ENCODE peak calls at places on chromosomes 1 and 21, in nine cellular contexts. One of them, this sample, is unnamed.

GRCh38 chr1:113975211-113975895 is 3.9 kb upstream of the OLFML3 start:
- DNase-seq in activated CD4-positive, CD25-positive, alpha-beta regulatory T cell treated with anti-CD3 and anti-CD28 coated beads, Interleukin-2, amount 50 U/mL, for 72 hours: no peak
- DNase-seq in fibroblast of mammary gland: no peak
- DNase-seq in NCI-H1092 treated with DMSO at 0.1 percent for 48 hours: no peak
- DNase-seq in neural crest cell: no peak
- DNase-seq in activated T-helper 1 cell treated with anti-CD3 and anti-CD28 coated beads, Interleukin-12 subunit alpha, Interleukin-12 subunit beta, Interleukin-2, Interleukin-4 antibody, amounts not matched to agents 30 ng/mL and 10 ng/mL and 1 ng/mL, durations not matched to agents 14 hours and 24 hours and 36 hours: no peak
- DNase-seq in adrenal gland: no peak
- DNase-seq in stomach: no peak
- DNase-seq in NCI-H2081: no peak
- DNase-seq in this sample: no peak

GRCh38 chr21:33642896-33643657 is 776 bp downstream of the ITSN1 start:
- DNase-seq in NCI-H2081: no peak
- DNase-seq in stomach: peak; percentile 31
- DNase-seq in fibroblast of mammary gland: peak; percentile 26
- DNase-seq in activated T-helper 1 cell treated with anti-CD3 and anti-CD28 coated beads, Interleukin-12 subunit alpha, Interleukin-12 subunit beta, Interleukin-2, Interleukin-4 antibody, amounts not matched to agents 30 ng/mL and 10 ng/mL and 1 ng/mL, durations not matched to agents 14 hours and 24 hours and 36 hours: peak; percentile 3
- DNase-seq in neural crest cell: peak; percentile 36
- DNase-seq in activated CD4-positive, CD25-positive, alpha-beta regulatory T cell treated with anti-CD3 and anti-CD28 coated beads, Interleukin-2, amount 50 U/mL, for 72 hours: peak; percentile 32
- DNase-seq in adrenal gland: peak; percentile 30
- DNase-seq in NCI-H1092 treated with DMSO at 0.1 percent for 48 hours: peak; percentile 9
- DNase-seq in this sample: no peak

GRCh38 chr1:31765041-31765467 is 914 bp upstream of the ADGRB2 start:
- DNase-seq in activated CD4-positive, CD25-positive, alpha-beta regulatory T cell treated with anti-CD3 and anti-CD28 coated beads, Interleukin-2, amount 50 U/mL, for 72 hours: no peak
- DNase-seq in neural crest cell: peak; percentile 49
- DNase-seq in activated T-helper 1 cell treated with anti-CD3 and anti-CD28 coated beads, Interleukin-12 subunit alpha, Interleukin-12 subunit beta, Interleukin-2, Interleukin-4 antibody, amounts not matched to agents 30 ng/mL and 10 ng/mL and 1 ng/mL, durations not matched to agents 14 hours and 24 hours and 36 hours: no peak
- DNase-seq in NCI-H1092 treated with DMSO at 0.1 percent for 48 hours: peak; percentile 57
- DNase-seq in NCI-H2081: peak; percentile 60
- DNase-seq in stomach: no peak
- DNase-seq in adrenal gland: no peak
- DNase-seq in fibroblast of mammary gland: peak; percentile 34
- DNase-seq in this sample: peak; percentile 69

GRCh38 chr1:115978292-115978941 is 2.1 kb downstream of the SLC22A15 start:
- DNase-seq in NCI-H1092 treated with DMSO at 0.1 percent for 48 hours: no peak
- DNase-seq in fibroblast of mammary gland: no peak
- DNase-seq in stomach: no peak
- DNase-seq in activated T-helper 1 cell treated with anti-CD3 and anti-CD28 coated beads, Interleukin-12 subunit alpha, Interleukin-12 subunit beta, Interleukin-2, Interleukin-4 antibody, amounts not matched to agents 30 ng/mL and 10 ng/mL and 1 ng/mL, durations not matched to agents 14 hours and 24 hours and 36 hours: no peak
- DNase-seq in NCI-H2081: no peak
- DNase-seq in adrenal gland: no peak
- DNase-seq in activated CD4-positive, CD25-positive, alpha-beta regulatory T cell treated with anti-CD3 and anti-CD28 coated beads, Interleukin-2, amount 50 U/mL, for 72 hours: no peak
- DNase-seq in neural crest cell: no peak
- DNase-seq in this sample: no peak

GRCh38 chr1:18807334-18808063 is 52.0 kb downstream of the TAS1R2 start:
- DNase-seq in NCI-H1092 treated with DMSO at 0.1 percent for 48 hours: no peak
- DNase-seq in NCI-H2081: no peak
- DNase-seq in fibroblast of mammary gland: no peak
- DNase-seq in activated CD4-positive, CD25-positive, alpha-beta regulatory T cell treated with anti-CD3 and anti-CD28 coated beads, Interleukin-2, amount 50 U/mL, for 72 hours: no peak
- DNase-seq in stomach: no peak
- DNase-seq in adrenal gland: no peak
- DNase-seq in neural crest cell: no peak
- DNase-seq in activated T-helper 1 cell treated with anti-CD3 and anti-CD28 coated beads, Interleukin-12 subunit alpha, Interleukin-12 subunit beta, Interleukin-2, Interleukin-4 antibody, amounts not matched to agents 30 ng/mL and 10 ng/mL and 1 ng/mL, durations not matched to agents 14 hours and 24 hours and 36 hours: no peak
- DNase-seq in this sample: no peak

GRCh38 chr21:35922618-35923017 is 137.7 kb downstream of the SETD4 start:
- DNase-seq in activated CD4-positive, CD25-positive, alpha-beta regulatory T cell treated with anti-CD3 and anti-CD28 coated beads, Interleukin-2, amount 50 U/mL, for 72 hours: no peak
- DNase-seq in NCI-H2081: no peak
- DNase-seq in fibroblast of mammary gland: peak; percentile 71
- DNase-seq in neural crest cell: no peak
- DNase-seq in activated T-helper 1 cell treated with anti-CD3 and anti-CD28 coated beads, Interleukin-12 subunit alpha, Interleukin-12 subunit beta, Interleukin-2, Interleukin-4 antibody, amounts not matched to agents 30 ng/mL and 10 ng/mL and 1 ng/mL, durations not matched to agents 14 hours and 24 hours and 36 hours: no peak
- DNase-seq in adrenal gland: no peak
- DNase-seq in stomach: no peak
- DNase-seq in NCI-H1092 treated with DMSO at 0.1 percent for 48 hours: no peak
- DNase-seq in this sample: no peak

GRCh38 chr1:227763246-227764018 is 28.2 kb downstream of the SNAP47 start:
- DNase-seq in NCI-H1092 treated with DMSO at 0.1 percent for 48 hours: no peak
- DNase-seq in fibroblast of mammary gland: no peak
- DNase-seq in NCI-H2081: no peak
- DNase-seq in activated CD4-positive, CD25-positive, alpha-beta regulatory T cell treated with anti-CD3 and anti-CD28 coated beads, Interleukin-2, amount 50 U/mL, for 72 hours: no peak
- DNase-seq in activated T-helper 1 cell treated with anti-CD3 and anti-CD28 coated beads, Interleukin-12 subunit alpha, Interleukin-12 subunit beta, Interleukin-2, Interleukin-4 antibody, amounts not matched to agents 30 ng/mL and 10 ng/mL and 1 ng/mL, durations not matched to agents 14 hours and 24 hours and 36 hours: no peak
- DNase-seq in stomach: no peak
- DNase-seq in neural crest cell: no peak
- DNase-seq in adrenal gland: no peak
- DNase-seq in this sample: no peak

GRCh38 chr1:12014141-12014981 is 4.9 kb upstream of the MIIP start:
- DNase-seq in NCI-H2081: no peak
- DNase-seq in adrenal gland: peak; percentile 42
- DNase-seq in fibroblast of mammary gland: peak; percentile 43
- DNase-seq in activated CD4-positive, CD25-positive, alpha-beta regulatory T cell treated with anti-CD3 and anti-CD28 coated beads, Interleukin-2, amount 50 U/mL, for 72 hours: no peak
- DNase-seq in stomach: no peak
- DNase-seq in activated T-helper 1 cell treated with anti-CD3 and anti-CD28 coated beads, Interleukin-12 subunit alpha, Interleukin-12 subunit beta, Interleukin-2, Interleukin-4 antibody, amounts not matched to agents 30 ng/mL and 10 ng/mL and 1 ng/mL, durations not matched to agents 14 hours and 24 hours and 36 hours: no peak
- DNase-seq in neural crest cell: no peak
- DNase-seq in NCI-H1092 treated with DMSO at 0.1 percent for 48 hours: no peak
- DNase-seq in this sample: no peak

GRCh38 chr1:94734963-94735899 is 84.9 kb upstream of the SLC44A3 start:
- DNase-seq in activated CD4-positive, CD25-positive, alpha-beta regulatory T cell treated with anti-CD3 and anti-CD28 coated beads, Interleukin-2, amount 50 U/mL, for 72 hours: no peak
- DNase-seq in adrenal gland: peak; percentile 62
- DNase-seq in stomach: peak; percentile 80
- DNase-seq in activated T-helper 1 cell treated with anti-CD3 and anti-CD28 coated beads, Interleukin-12 subunit alpha, Interleukin-12 subunit beta, Interleukin-2, Interleukin-4 antibody, amounts not matched to agents 30 ng/mL and 10 ng/mL and 1 ng/mL, durations not matched to agents 14 hours and 24 hours and 36 hours: no peak
- DNase-seq in NCI-H1092 treated with DMSO at 0.1 percent for 48 hours: no peak
- DNase-seq in fibroblast of mammary gland: peak; percentile 75
- DNase-seq in neural crest cell: no peak
- DNase-seq in NCI-H2081: no peak
- DNase-seq in this sample: no peak

This sample was measured in NCI-H1694 treated with DMSO at 0.1 percent for 48 hours.